ENCODE peak calls at places on chromosomes 6 and 20, in four cellular contexts. F, I, G and X are unnamed samples. For H3K36me3 and H3K27me3, the result is how much of the 10 kb centered on the place peaks cover.

GRCh38 chr6:125363010-125363359 is 61.2 kb upstream of the HDDC2 start:
- DNase-seq in F (no peak), I (no peak), G (no peak), X (no peak)

GRCh38 chr6:157867981-157868380 is 44.9 kb downstream of the SNX9 start:
- DNase-seq in F (no peak), I (no peak), G (no peak), X (no peak)

GRCh38 chr6:105851181-105851580 is 235.0 kb upstream of the PRDM1 start:
- DNase-seq in F (peak), I (no peak), G (no peak), X (peak)

GRCh38 chr6:37276916-37277509 is 19.1 kb upstream of the TMEM217 start:
- DNase-seq in F (no peak), I (peak), G (no peak), X (no peak)

GRCh38 chr6:156545021-156545420 is 232.2 kb upstream of the ARID1B start:
- DNase-seq in F (no peak), I (no peak), G (no peak), X (no peak)

GRCh38 chr6:16276991-16277981 is 38.9 kb downstream of the GMPR start:
- DNase-seq in F (peak), I (no peak), G (peak), X (peak)

GRCh38 chr20:25254571-25254970 is 6.7 kb downstream of the PYGB start:
- DNase-seq in F (peak), I (no peak), G (no peak), X (no peak)

GRCh38 chr6:158396136-158396535 is 83.9 kb downstream of the TULP4 start:
- DNase-seq in F (no peak), I (no peak), G (no peak), X (no peak)

GRCh38 chr6:30100154-30100553 is 12.7 kb downstream of the TRIM31 start:
- DNase-seq in F (no peak), I (no peak), G (no peak), X (peak)

GRCh38 chr20:57834306-57834863 is 124.6 kb upstream of the PMEPA1 start:
- DNase-seq in F (no peak), I (no peak), G (no peak), X (no peak)
- H3K36me3 ChIP-seq in F (under half), I (under half), G (under half), X (under half)

GRCh38 chr6:146923434-146923833 is 280.8 kb upstream of the STXBP5 start:
- DNase-seq in F (no peak), I (no peak), G (no peak), X (no peak)
- H3K4me3 ChIP-seq in F (no peak), I (no peak), G (no peak), X (no peak)

GRCh38 chr6:13256614-13257013 is 71.7 kb downstream of the TBC1D7 start:
- DNase-seq in F (no peak), I (no peak), G (no peak), X (no peak)
- H3K27me3 ChIP-seq in F (under half), I (under half), G (under half), X (under half)

DNA sequence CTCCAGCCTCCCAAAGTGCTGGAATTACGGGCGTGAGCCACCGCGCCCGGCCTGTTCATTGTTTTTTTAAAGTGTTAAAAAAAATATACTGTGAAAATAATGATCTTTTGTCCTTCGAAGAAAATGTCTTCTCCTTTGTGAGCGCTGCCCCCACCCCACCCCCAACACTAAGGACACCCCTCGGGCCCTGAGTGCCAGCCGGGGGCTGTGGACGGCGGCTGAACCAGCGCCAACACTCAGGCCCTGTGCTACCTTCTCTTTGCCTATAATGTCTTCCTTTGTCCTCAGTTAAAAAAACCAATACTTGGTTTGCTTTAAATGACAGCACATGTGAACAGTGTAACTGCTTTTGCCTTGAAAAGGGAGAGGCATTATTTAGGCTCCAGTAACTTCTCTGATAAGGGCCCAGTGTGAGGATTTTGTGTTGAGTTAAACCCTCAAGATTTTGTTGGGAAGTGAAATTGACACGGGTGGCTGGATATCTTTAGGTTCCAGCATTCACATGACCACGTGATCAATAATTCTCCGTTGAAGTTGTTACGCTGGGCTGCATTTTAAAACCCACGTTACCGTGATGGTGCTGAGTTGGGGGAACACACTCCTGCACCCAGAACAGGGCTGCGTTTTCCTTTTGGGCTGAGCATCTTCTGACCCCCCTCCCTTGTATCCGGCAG is 9.5 kb upstream of the ADRM1 start:
- DNase-seq in F (peak), I (no peak), G (no peak), X (no peak)
- H3K36me3 ChIP-seq in F (under half), I (under half), G (under half), X (under half)

GRCh38 chr20:3209946-3210317 is 634 bp downstream of the ITPA start:
- DNase-seq in F (no peak), I (no peak), G (no peak), X (no peak)

GRCh38 chr20:3209023-3209945 is at the start of gene ITPA:
- DNase-seq in F (peak), I (peak), G (peak), X (peak)

GRCh38 chr20:3213226-3213625 is 3.9 kb downstream of the ITPA start:
- DNase-seq in F (no peak), I (no peak), G (no peak), X (no peak)

DNA sequence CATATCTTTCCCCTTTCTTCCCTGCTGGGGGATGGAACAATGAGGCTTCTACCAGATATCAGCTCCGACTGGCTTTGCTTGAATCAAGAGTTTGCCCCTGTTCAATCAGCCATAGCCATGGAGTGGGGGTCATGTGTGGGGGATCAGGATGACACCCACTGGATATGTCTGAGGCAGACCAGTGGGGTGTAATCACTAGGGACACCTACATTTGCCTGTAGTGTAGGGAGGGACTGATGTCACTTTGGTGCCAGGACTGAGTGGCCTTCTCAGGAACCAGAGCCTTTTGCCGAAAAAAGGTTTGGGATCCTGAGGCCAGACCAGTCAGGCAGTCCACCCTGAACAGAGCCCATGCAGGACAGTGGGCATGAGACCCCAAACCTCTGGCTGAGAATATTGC is 1.0 kb downstream of the ITPA start:
- DNase-seq in F (no peak), I (no peak), G (no peak), X (no peak)
- H3K4me3 ChIP-seq in F (peak), I (peak), G (no peak), X (peak)

GRCh38 chr6:42049116-42049809 is 1.1 kb upstream of the TAF8 start:
- DNase-seq in F (no peak), I (no peak), G (peak), X (peak)
- H3K27me3 ChIP-seq in F (half or more), I (under half), G (under half), X (under half)

GRCh38 chr20:35669221-35669620 is 4.5 kb upstream of the CPNE1 start:
- DNase-seq in F (no peak), I (no peak), G (no peak), X (no peak)
- H3K36me3 ChIP-seq in F (under half), I (under half), G (under half), X (under half)

GRCh38 chr6:10426781-10427279 is 12.0 kb upstream of the TFAP2A start:
- DNase-seq in F (no peak), I (no peak), G (no peak), X (no peak)
- H3K4me3 ChIP-seq in F (peak), I (peak), G (peak), X (peak)

GRCh38 chr6:75747371-75747984 is 1.6 kb upstream of the MYO6 start:
- DNase-seq in F (no peak), I (no peak), G (no peak), X (no peak)

GRCh38 chr6:75745404-75745803 is 3.6 kb upstream of the MYO6 start:
- DNase-seq in F (no peak), I (no peak), G (no peak), X (no peak)

GRCh38 chr6:75750925-75751324 is 1.9 kb downstream of the MYO6 start:
- DNase-seq in F (no peak), I (no peak), G (no peak), X (no peak)

GRCh38 chr6:75748743-75749538 is at the start of gene MYO6:
- DNase-seq in F (peak), I (peak), G (peak), X (peak)

GRCh38 chr6:75747985-75748742 is 875 bp upstream of the MYO6 start:
- DNase-seq in F (no peak), I (no peak), G (no peak), X (no peak)
- H3K27me3 ChIP-seq in F (under half), I (under half), G (under half), X (under half)

DNA sequence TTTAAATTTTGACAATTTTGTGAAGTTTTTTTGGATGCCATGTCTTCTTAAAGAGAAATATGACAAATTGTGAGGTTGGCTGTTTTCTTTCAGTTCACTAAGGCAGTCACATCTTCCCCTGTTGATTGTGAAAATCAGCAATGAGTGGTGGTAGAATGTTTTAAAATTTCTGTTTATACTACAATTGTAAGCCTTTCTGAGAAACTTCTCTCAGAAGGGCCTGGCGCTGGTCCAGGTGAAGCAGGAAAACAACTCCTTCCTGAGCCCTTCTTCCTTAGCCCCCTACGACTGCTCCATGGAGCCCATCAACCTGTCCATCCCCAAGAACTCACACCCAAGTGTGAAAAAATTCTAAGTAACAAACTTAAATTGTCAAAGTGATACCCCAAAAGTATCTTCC is 80.6 kb downstream of the SSR1 start:
- DNase-seq in F (no peak), I (no peak), G (no peak), X (no peak)
- H3K36me3 ChIP-seq in F (under half), I (under half), G (under half), X (under half)